ENCODE peak calls at places on chromosomes 11 and 22, in seven cellular contexts. One of them, this sample, is unnamed.

GRCh38 chr11:76652989-76653673 is 17.4 kb downstream of the LRRC32 start:
- DNase-seq in endothelial cell of umbilical vein: no peak
- DNase-seq in RWPE1: no peak
- DNase-seq in CD4-positive, CD25-positive, alpha-beta regulatory T cell: no peak
- DNase-seq in hepatic stellate cell: no peak
- DNase-seq in amygdala: no peak
- DNase-seq in NCI-H2081: no peak
- DNase-seq in this sample: no peak

GRCh38 chr22:17597217-17597616 is 31.3 kb downstream of the ATP6V1E1 start:
- DNase-seq in RWPE1: no peak
- DNase-seq in endothelial cell of umbilical vein: no peak
- DNase-seq in NCI-H2081: no peak
- DNase-seq in CD4-positive, CD25-positive, alpha-beta regulatory T cell: no peak
- DNase-seq in hepatic stellate cell: peak
- DNase-seq in amygdala: no peak
- DNase-seq in this sample: no peak

GRCh38 chr11:95831198-95831883 is 41.0 kb downstream of the CEP57 start:
- DNase-seq in RWPE1: peak
- DNase-seq in hepatic stellate cell: peak
- DNase-seq in NCI-H2081: no peak
- DNase-seq in amygdala: no peak
- DNase-seq in CD4-positive, CD25-positive, alpha-beta regulatory T cell: no peak
- DNase-seq in endothelial cell of umbilical vein: peak
- DNase-seq in this sample: no peak

GRCh38 chr11:113331436-113331835 is 17.1 kb downstream of the TTC12 start:
- DNase-seq in NCI-H2081: no peak
- DNase-seq in amygdala: no peak
- DNase-seq in hepatic stellate cell: no peak
- DNase-seq in CD4-positive, CD25-positive, alpha-beta regulatory T cell: no peak
- DNase-seq in RWPE1: no peak
- DNase-seq in endothelial cell of umbilical vein: no peak
- DNase-seq in this sample: peak

GRCh38 chr22:32237905-32238304 is 17.2 kb downstream of the SLC5A4 start:
- DNase-seq in RWPE1: no peak
- DNase-seq in amygdala: no peak
- DNase-seq in hepatic stellate cell: no peak
- DNase-seq in CD4-positive, CD25-positive, alpha-beta regulatory T cell: no peak
- DNase-seq in NCI-H2081: peak
- DNase-seq in endothelial cell of umbilical vein: no peak
- DNase-seq in this sample: no peak

GRCh38 chr11:113475160-113475761 is at the start of gene DRD2:
- DNase-seq in RWPE1: no peak
- DNase-seq in endothelial cell of umbilical vein: no peak
- DNase-seq in CD4-positive, CD25-positive, alpha-beta regulatory T cell: no peak
- DNase-seq in amygdala: no peak
- DNase-seq in hepatic stellate cell: no peak
- DNase-seq in NCI-H2081: peak
- DNase-seq in this sample: peak

GRCh38 chr22:24434472-24435322 is 7.3 kb downstream of the ADORA2A start:
- DNase-seq in hepatic stellate cell: no peak
- DNase-seq in NCI-H2081: no peak
- DNase-seq in CD4-positive, CD25-positive, alpha-beta regulatory T cell: peak
- DNase-seq in endothelial cell of umbilical vein: no peak
- DNase-seq in RWPE1: no peak
- DNase-seq in amygdala: no peak
- DNase-seq in this sample: no peak

GRCh38 chr22:33923660-33924246 is 3.5 kb upstream of the LARGE1 start:
- DNase-seq in CD4-positive, CD25-positive, alpha-beta regulatory T cell: no peak
- DNase-seq in amygdala: peak
- DNase-seq in endothelial cell of umbilical vein: peak
- DNase-seq in RWPE1: peak
- DNase-seq in NCI-H2081: peak
- DNase-seq in hepatic stellate cell: peak
- DNase-seq in this sample: peak

GRCh38 chr11:69433741-69434140 is 47.7 kb upstream of the LINC01488 start:
- DNase-seq in amygdala: no peak
- DNase-seq in NCI-H2081: no peak
- DNase-seq in CD4-positive, CD25-positive, alpha-beta regulatory T cell: no peak
- DNase-seq in endothelial cell of umbilical vein: no peak
- DNase-seq in RWPE1: no peak
- DNase-seq in hepatic stellate cell: no peak
- DNase-seq in this sample: no peak

GRCh38 chr11:11218287-11218986 is 134.6 kb downstream of the CSNK2A3 start:
- DNase-seq in amygdala: no peak
- DNase-seq in endothelial cell of umbilical vein: no peak
- DNase-seq in CD4-positive, CD25-positive, alpha-beta regulatory T cell: no peak
- DNase-seq in RWPE1: no peak
- DNase-seq in hepatic stellate cell: no peak
- DNase-seq in NCI-H2081: no peak
- DNase-seq in this sample: no peak

GRCh38 chr22:36873614-36874308 is 13.0 kb downstream of the NCF4 start:
- DNase-seq in NCI-H2081: no peak
- DNase-seq in endothelial cell of umbilical vein: peak
- DNase-seq in CD4-positive, CD25-positive, alpha-beta regulatory T cell: no peak
- DNase-seq in hepatic stellate cell: peak
- DNase-seq in RWPE1: peak
- DNase-seq in amygdala: no peak
- DNase-seq in this sample: peak

GRCh38 chr11:68436985-68437926 is 23.3 kb upstream of the PPP6R3 start:
- DNase-seq in NCI-H2081: no peak
- DNase-seq in endothelial cell of umbilical vein: peak
- DNase-seq in CD4-positive, CD25-positive, alpha-beta regulatory T cell: no peak
- DNase-seq in amygdala: no peak
- DNase-seq in hepatic stellate cell: peak
- DNase-seq in RWPE1: peak
- DNase-seq in this sample: no peak

GRCh38 chr22:50684986-50685385 is 12.4 kb downstream of the SHANK3 start:
- DNase-seq in RWPE1: no peak
- DNase-seq in NCI-H2081: no peak
- DNase-seq in amygdala: no peak
- DNase-seq in hepatic stellate cell: peak
- DNase-seq in endothelial cell of umbilical vein: peak
- DNase-seq in CD4-positive, CD25-positive, alpha-beta regulatory T cell: no peak
- DNase-seq in this sample: no peak

GRCh38 chr11:36509265-36509664 is 807 bp downstream of the TRAF6 start:
- DNase-seq in amygdala: no peak
- DNase-seq in RWPE1: peak
- DNase-seq in endothelial cell of umbilical vein: peak
- DNase-seq in CD4-positive, CD25-positive, alpha-beta regulatory T cell: peak
- DNase-seq in NCI-H2081: no peak
- DNase-seq in hepatic stellate cell: peak
- DNase-seq in this sample: peak

GRCh38 chr11:128582496-128583366 is 4.6 kb downstream of the ETS1 start:
- DNase-seq in endothelial cell of umbilical vein: peak
- DNase-seq in RWPE1: peak
- DNase-seq in hepatic stellate cell: peak
- DNase-seq in CD4-positive, CD25-positive, alpha-beta regulatory T cell: no peak
- DNase-seq in amygdala: no peak
- DNase-seq in NCI-H2081: no peak
- DNase-seq in this sample: peak

GRCh38 chr11:70145025-70145529 is 58.0 kb upstream of the FADD start:
- DNase-seq in endothelial cell of umbilical vein: no peak
- DNase-seq in CD4-positive, CD25-positive, alpha-beta regulatory T cell: no peak
- DNase-seq in hepatic stellate cell: no peak
- DNase-seq in amygdala: no peak
- DNase-seq in NCI-H2081: no peak
- DNase-seq in RWPE1: no peak
- DNase-seq in this sample: no peak

GRCh38 chr11:119468511-119468910 is 45.5 kb upstream of the THY1 start:
- DNase-seq in amygdala: no peak
- DNase-seq in CD4-positive, CD25-positive, alpha-beta regulatory T cell: no peak
- DNase-seq in endothelial cell of umbilical vein: no peak
- DNase-seq in NCI-H2081: no peak
- DNase-seq in RWPE1: no peak
- DNase-seq in hepatic stellate cell: no peak
- DNase-seq in this sample: no peak

GRCh38 chr22:49351761-49352221 is 475.9 kb downstream of the BRD1 start:
- DNase-seq in CD4-positive, CD25-positive, alpha-beta regulatory T cell: no peak
- DNase-seq in RWPE1: no peak
- DNase-seq in hepatic stellate cell: no peak
- DNase-seq in NCI-H2081: no peak
- DNase-seq in amygdala: no peak
- DNase-seq in endothelial cell of umbilical vein: no peak
- DNase-seq in this sample: no peak

GRCh38 chr11:1573847-1574255 is 1.8 kb upstream of the DUSP8 start:
- DNase-seq in CD4-positive, CD25-positive, alpha-beta regulatory T cell: no peak
- DNase-seq in amygdala: no peak
- DNase-seq in hepatic stellate cell: no peak
- DNase-seq in NCI-H2081: peak
- DNase-seq in endothelial cell of umbilical vein: no peak
- DNase-seq in RWPE1: no peak
- DNase-seq in this sample: peak

GRCh38 chr22:48265000-48265625 is 1502.7 kb downstream of the TBC1D22A start:
- DNase-seq in NCI-H2081: no peak
- DNase-seq in hepatic stellate cell: no peak
- DNase-seq in amygdala: no peak
- DNase-seq in CD4-positive, CD25-positive, alpha-beta regulatory T cell: no peak
- DNase-seq in endothelial cell of umbilical vein: no peak
- DNase-seq in RWPE1: no peak
- DNase-seq in this sample: no peak

GRCh38 chr11:68825603-68826002 is 16.1 kb downstream of the CPT1A start:
- DNase-seq in hepatic stellate cell: no peak
- DNase-seq in RWPE1: no peak
- DNase-seq in endothelial cell of umbilical vein: peak
- DNase-seq in CD4-positive, CD25-positive, alpha-beta regulatory T cell: peak
- DNase-seq in amygdala: no peak
- DNase-seq in NCI-H2081: no peak
- DNase-seq in this sample: peak

GRCh38 chr11:59829358-59829757 is 15.9 kb downstream of the CBLIF start:
- DNase-seq in endothelial cell of umbilical vein: no peak
- DNase-seq in RWPE1: no peak
- DNase-seq in amygdala: no peak
- DNase-seq in hepatic stellate cell: no peak
- DNase-seq in NCI-H2081: no peak
- DNase-seq in CD4-positive, CD25-positive, alpha-beta regulatory T cell: no peak
- DNase-seq in this sample: no peak

GRCh38 chr22:46149998-46150549 is at the start of gene PPARA:
- DNase-seq in amygdala: peak
- DNase-seq in NCI-H2081: peak
- DNase-seq in endothelial cell of umbilical vein: peak
- DNase-seq in RWPE1: peak
- DNase-seq in hepatic stellate cell: peak
- DNase-seq in CD4-positive, CD25-positive, alpha-beta regulatory T cell: peak
- DNase-seq in this sample: peak

GRCh38 chr11:126764221-126764620 is 236.3 kb downstream of the KIRREL3 start:
- DNase-seq in CD4-positive, CD25-positive, alpha-beta regulatory T cell: no peak
- DNase-seq in hepatic stellate cell: no peak
- DNase-seq in amygdala: no peak
- DNase-seq in endothelial cell of umbilical vein: no peak
- DNase-seq in NCI-H2081: no peak
- DNase-seq in RWPE1: no peak
- DNase-seq in this sample: peak

This sample was measured in NCI-H82.